ENCODE peak calls at places on chromosomes 13 and 19, in seven cellular contexts. M is GM23338, Q is left ventricle myocardium inferior, L is progenitor cell of endocrine pancreas, E is heart right ventricle, N is PC-3, F is fibroblast of pulmonary artery. G is an unnamed sample.

GRCh38 chr19:6577410-6578125 is 13.4 kb downstream of the CD70 start:
- DNase-seq in M (no peak), Q (no peak), L (no peak), E (no peak), N (no peak), F (no peak), G (no peak)

GRCh38 chr19:12899891-12900518 is 9.0 kb downstream of the GCDH start:
- DNase-seq in M (no peak), Q (no peak), L (no peak), E (no peak), N (no peak), F (no peak), G (no peak)

GRCh38 chr19:39599116-39599515 is 3.2 kb upstream of the LGALS13 start:
- DNase-seq in M (peak), Q (no peak), L (peak), E (peak), N (peak), F (peak), G (no peak)

GRCh38 chr19:2636142-2636896 is 66.2 kb downstream of the GNG7 start:
- DNase-seq in M (no peak), Q (no peak), L (no peak), E (no peak), N (no peak), F (no peak), G (no peak)

GRCh38 chr19:1409204-1410005 is 2.0 kb downstream of the DAZAP1 start:
- DNase-seq in M (no peak), Q (no peak), L (no peak), E (no peak), N (no peak), F (no peak), G (no peak)

GRCh38 chr19:4449022-4449825 is 8.4 kb downstream of the UBXN6 start:
- DNase-seq in M (no peak), Q (peak), L (no peak), E (peak), N (no peak), F (no peak), G (peak)

GRCh38 chr13:112879283-112879833 is 89.7 kb upstream of the MCF2L start:
- DNase-seq in M (no peak), Q (peak), L (no peak), E (peak), N (no peak), F (peak), G (no peak)

GRCh38 chr13:24341439-24341838 is 32.1 kb downstream of the C1QTNF9 start:
- DNase-seq in M (no peak), Q (no peak), L (no peak), E (no peak), N (peak), F (no peak), G (no peak)

GRCh38 chr19:6092329-6093286 is 17.7 kb downstream of the RFX2 start:
- DNase-seq in M (peak), Q (peak), L (peak), E (peak), N (peak), F (peak), G (peak)

GRCh38 chr19:49338691-49339363 is 3.6 kb downstream of the CD37 start:
- DNase-seq in M (peak), Q (peak), L (peak), E (peak), N (peak), F (peak), G (peak)

GRCh38 chr13:85693889-85694511 is 105.2 kb downstream of the SLITRK6 start:
- DNase-seq in M (peak), Q (no peak), L (no peak), E (no peak), N (peak), F (no peak), G (no peak)

GRCh38 chr13:58087566-58087965 is 456.0 kb downstream of the PCDH17 start:
- DNase-seq in M (peak), Q (no peak), L (no peak), E (no peak), N (peak), F (no peak), G (no peak)

GRCh38 chr13:102774596-102775375 is 1.2 kb upstream of the TEX30 start:
- DNase-seq in M (peak), Q (no peak), L (no peak), E (no peak), N (no peak), F (no peak), G (no peak)

GRCh38 chr19:47339196-47339880 is 7.4 kb downstream of the C5AR2 start:
- DNase-seq in M (no peak), Q (no peak), L (no peak), E (no peak), N (no peak), F (no peak), G (no peak)

GRCh38 chr13:44396963-44397580 is 23.4 kb downstream of the SERP2 start:
- DNase-seq in M (no peak), Q (peak), L (no peak), E (peak), N (no peak), F (peak), G (peak)

GRCh38 chr13:110815471-110816204 is 99.2 kb downstream of the ANKRD10 start:
- DNase-seq in M (no peak), Q (no peak), L (no peak), E (no peak), N (peak), F (no peak), G (no peak)

GRCh38 chr13:97911311-97912138 is 42.0 kb upstream of the IPO5 start:
- DNase-seq in M (peak), Q (no peak), L (no peak), E (no peak), N (peak), F (no peak), G (no peak)

GRCh38 chr13:40993987-40994386 is 25.1 kb downstream of the ELF1 start:
- DNase-seq in M (peak), Q (no peak), L (no peak), E (no peak), N (peak), F (no peak), G (no peak)
- TF ChIP-seq CTCF in M (no peak), Q (no peak), L (peak), E (no peak), N (no peak), F (no peak), G (no peak)

GRCh38 chr13:101530293-101530692 is 77.8 kb downstream of the ITGBL1 start:
- DNase-seq in M (no peak), Q (no peak), L (no peak), E (no peak), N (no peak), F (no peak), G (no peak)
- TF ChIP-seq CTCF in M (no peak), Q (no peak), L (no peak), E (no peak), N (no peak), F (no peak), G (no peak)

DNA sequence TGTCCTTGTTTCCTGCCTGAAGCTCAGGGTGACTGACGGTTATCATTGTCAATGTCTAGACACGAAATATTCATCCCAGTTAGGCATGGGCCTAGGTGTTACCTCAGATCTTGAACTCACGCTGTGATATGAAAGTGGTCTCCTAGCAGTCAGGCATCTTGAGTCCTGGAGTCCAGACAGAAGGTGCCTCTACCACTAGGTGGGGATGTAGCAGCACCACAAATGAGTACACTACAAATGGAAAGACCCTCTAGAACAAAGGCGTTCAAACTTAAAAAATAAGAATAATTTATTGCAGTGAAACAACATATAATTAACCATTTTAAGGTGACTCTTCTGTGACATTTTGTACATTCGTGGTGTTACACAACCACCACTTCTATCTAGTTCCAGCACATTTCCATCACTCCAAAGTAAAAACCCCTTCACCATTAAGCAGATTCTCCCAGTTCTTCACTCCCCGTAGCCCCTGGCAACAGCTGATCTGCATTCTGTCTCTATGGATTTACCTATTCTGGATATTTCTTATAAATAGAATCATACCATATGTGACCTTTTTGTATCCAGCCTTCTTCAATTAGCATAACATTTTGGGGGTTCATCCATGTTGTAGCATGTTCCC is 11.9 kb upstream of the FRY start:
- DNase-seq in M (peak), Q (no peak), L (peak), E (no peak), N (peak), F (peak), G (peak)
- TF ChIP-seq CTCF in M (peak), Q (peak), L (peak), E (peak), N (peak), F (peak), G (peak)

GRCh38 chr19:52993342-52994178 is 20.2 kb upstream of the ERVV-1 start:
- DNase-seq in M (peak), Q (peak), L (peak), E (peak), N (peak), F (peak), G (peak)
- TF ChIP-seq CTCF in M (peak), Q (peak), L (peak), E (peak), N (no peak), F (peak), G (peak)

DNA sequence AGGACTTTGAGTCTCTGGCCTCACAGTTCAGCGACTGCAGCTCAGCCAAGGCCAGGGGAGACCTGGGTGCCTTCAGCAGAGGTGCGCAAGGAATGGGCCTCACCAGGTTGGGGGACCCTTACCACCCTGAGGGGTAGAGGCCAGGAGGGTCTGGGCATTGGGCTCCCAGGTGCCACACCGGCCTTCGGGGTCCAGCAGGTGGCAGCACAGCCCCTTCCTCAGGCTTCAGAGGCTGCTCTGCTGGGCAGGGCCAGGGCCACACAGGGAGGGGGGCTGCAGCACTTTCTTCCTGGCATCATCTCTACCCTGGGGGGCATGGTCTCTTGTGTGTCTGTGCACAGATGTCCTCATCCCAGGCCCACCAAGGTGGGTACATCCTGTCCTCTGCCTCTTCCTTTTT is 12.9 kb downstream of the PIN1 start:
- DNase-seq in M (peak), Q (no peak), L (peak), E (no peak), N (peak), F (no peak), G (no peak)
- TF ChIP-seq CTCF in M (peak), Q (peak), L (peak), E (no peak), N (peak), F (peak), G (no peak)

G was measured in uterus.